ENCODE peak calls at places on chromosome 16, in nine cellular contexts. P, Y, N, Q, J, O, K, C and E are unnamed samples.

GRCh38 chr16:80759419-80760162 is 44.8 kb downstream of the CDYL2 start:
- DNase-seq in P (no peak), Y (no peak), N (no peak), Q (no peak), J (no peak), O (no peak), K (no peak), C (no peak), E (no peak)

GRCh38 chr16:82005491-82005830 is 5.8 kb downstream of the SDR42E1 start:
- DNase-seq in P (no peak), Y (no peak), N (no peak), Q (no peak), J (no peak), O (no peak), K (no peak), C (no peak), E (no peak)

GRCh38 chr16:52309761-52310416 is 237.1 kb downstream of the TOX3 start:
- DNase-seq in P (no peak), Y (no peak), N (no peak), Q (no peak), J (no peak), O (no peak), K (no peak), C (no peak), E (no peak)

GRCh38 chr16:49643429-49644142 is 212.3 kb downstream of the ZNF423 start:
- DNase-seq in P (peak; percentile 81), Y (no peak), N (no peak), Q (no peak), J (no peak), O (no peak), K (no peak), C (no peak), E (no peak)

GRCh38 chr16:77822656-77823055 is 34.3 kb downstream of the VAT1L start:
- DNase-seq in P (no peak), Y (no peak), N (no peak), Q (no peak), J (no peak), O (no peak), K (no peak), C (no peak), E (no peak)

GRCh38 chr16:73124097-73124652 is 76.2 kb upstream of the ZFHX3 start:
- DNase-seq in P (peak; percentile 20), Y (no peak), N (no peak), Q (no peak), J (no peak), O (no peak), K (no peak), C (no peak), E (no peak)

GRCh38 chr16:50323335-50324011 is 45.3 kb downstream of the BRD7 start:
- DNase-seq in P (peak; percentile 62), Y (no peak), N (no peak), Q (no peak), J (no peak), O (no peak), K (no peak), C (no peak), E (peak; percentile 42)

GRCh38 chr16:90077757-90078593 is 844 bp upstream of the PRDM7 start:
- DNase-seq in P (peak; percentile 62), Y (no peak), N (no peak), Q (no peak), J (no peak), O (peak; percentile 38), K (peak; percentile 70), C (no peak), E (no peak)